ENCODE peak calls at places on chromosomes 7 and 10, in nine cellular contexts. One of them, this sample, is unnamed.
A peak's percentile ranks its signal among the peaks of the same experiment; 100 is the strongest.

GRCh38 chr10:34719336-34719735 is 95.8 kb downstream of the PARD3 start:
- DNase-seq in spleen: no peak
- DNase-seq in stomach: no peak
- DNase-seq in transverse colon: no peak
- DNase-seq in endothelial cell of umbilical vein: no peak
- DNase-seq in breast epithelium: no peak
- DNase-seq in prostate gland: no peak
- DNase-seq in esophagus muscularis mucosa: no peak
- DNase-seq in suprapubic skin: no peak
- DNase-seq in this sample: no peak

GRCh38 chr10:79025113-79025832 is 43.5 kb upstream of the ZMIZ1 start:
- DNase-seq in stomach: no peak
- DNase-seq in transverse colon: no peak
- DNase-seq in spleen: peak; percentile 79
- DNase-seq in suprapubic skin: peak; percentile 69
- DNase-seq in prostate gland: no peak
- DNase-seq in breast epithelium: no peak
- DNase-seq in endothelial cell of umbilical vein: no peak
- DNase-seq in esophagus muscularis mucosa: no peak
- DNase-seq in this sample: no peak

GRCh38 chr10:13099666-13100348 is at the start of gene OPTN:
- DNase-seq in suprapubic skin: peak; percentile 90
- DNase-seq in prostate gland: peak; percentile 67
- DNase-seq in transverse colon: peak; percentile 84
- DNase-seq in spleen: peak; percentile 92
- DNase-seq in stomach: peak; percentile 74
- DNase-seq in esophagus muscularis mucosa: peak; percentile 95
- DNase-seq in breast epithelium: peak; percentile 64
- DNase-seq in endothelial cell of umbilical vein: peak; percentile 88
- DNase-seq in this sample: no peak

GRCh38 chr10:4283841-4284610 is 499.0 kb upstream of the KLF6 start:
- DNase-seq in transverse colon: peak; percentile 36
- DNase-seq in prostate gland: no peak
- DNase-seq in stomach: peak; percentile 37
- DNase-seq in spleen: no peak
- DNase-seq in breast epithelium: peak; percentile 44
- DNase-seq in esophagus muscularis mucosa: peak; percentile 92
- DNase-seq in suprapubic skin: no peak
- DNase-seq in endothelial cell of umbilical vein: no peak
- DNase-seq in this sample: no peak

GRCh38 chr10:88385601-88386203 is 197.4 kb downstream of the RNLS start:
- DNase-seq in endothelial cell of umbilical vein: no peak
- DNase-seq in spleen: peak; percentile 88
- DNase-seq in esophagus muscularis mucosa: no peak
- DNase-seq in breast epithelium: peak; percentile 33
- DNase-seq in transverse colon: peak; percentile 92
- DNase-seq in stomach: peak; percentile 89
- DNase-seq in suprapubic skin: no peak
- DNase-seq in prostate gland: peak; percentile 17
- DNase-seq in this sample: no peak

GRCh38 chr7:25732771-25733217 is 419.2 kb upstream of the NFE2L3 start:
- DNase-seq in spleen: no peak
- DNase-seq in esophagus muscularis mucosa: no peak
- DNase-seq in stomach: no peak
- DNase-seq in suprapubic skin: no peak
- DNase-seq in endothelial cell of umbilical vein: no peak
- DNase-seq in transverse colon: no peak
- DNase-seq in prostate gland: no peak
- DNase-seq in breast epithelium: no peak
- DNase-seq in this sample: no peak

GRCh38 chr10:54797636-54798395 is 3.2 kb downstream of the PCDH15 start:
- DNase-seq in breast epithelium: no peak
- DNase-seq in esophagus muscularis mucosa: no peak
- DNase-seq in stomach: no peak
- DNase-seq in prostate gland: no peak
- DNase-seq in suprapubic skin: no peak
- DNase-seq in spleen: no peak
- DNase-seq in transverse colon: no peak
- DNase-seq in endothelial cell of umbilical vein: peak; percentile 81
- DNase-seq in this sample: no peak

GRCh38 chr7:65798111-65799075 is 74.5 kb upstream of the VKORC1L1 start:
- DNase-seq in breast epithelium: no peak
- DNase-seq in esophagus muscularis mucosa: no peak
- DNase-seq in spleen: no peak
- DNase-seq in stomach: no peak
- DNase-seq in transverse colon: no peak
- DNase-seq in prostate gland: no peak
- DNase-seq in endothelial cell of umbilical vein: peak; percentile 87
- DNase-seq in suprapubic skin: no peak
- DNase-seq in this sample: no peak

GRCh38 chr7:51046103-51046466 is 263.4 kb upstream of the GRB10 start:
- DNase-seq in endothelial cell of umbilical vein: no peak
- DNase-seq in esophagus muscularis mucosa: no peak
- DNase-seq in spleen: no peak
- DNase-seq in suprapubic skin: no peak
- DNase-seq in breast epithelium: no peak
- DNase-seq in stomach: no peak
- DNase-seq in prostate gland: no peak
- DNase-seq in transverse colon: no peak
- DNase-seq in this sample: no peak

GRCh38 chr7:13041368-13041988 is 354.0 kb downstream of the ARL4A start:
- DNase-seq in prostate gland: no peak
- DNase-seq in transverse colon: no peak
- DNase-seq in esophagus muscularis mucosa: no peak
- DNase-seq in suprapubic skin: no peak
- DNase-seq in endothelial cell of umbilical vein: no peak
- DNase-seq in breast epithelium: no peak
- DNase-seq in spleen: no peak
- DNase-seq in stomach: no peak
- DNase-seq in this sample: no peak

DNA sequence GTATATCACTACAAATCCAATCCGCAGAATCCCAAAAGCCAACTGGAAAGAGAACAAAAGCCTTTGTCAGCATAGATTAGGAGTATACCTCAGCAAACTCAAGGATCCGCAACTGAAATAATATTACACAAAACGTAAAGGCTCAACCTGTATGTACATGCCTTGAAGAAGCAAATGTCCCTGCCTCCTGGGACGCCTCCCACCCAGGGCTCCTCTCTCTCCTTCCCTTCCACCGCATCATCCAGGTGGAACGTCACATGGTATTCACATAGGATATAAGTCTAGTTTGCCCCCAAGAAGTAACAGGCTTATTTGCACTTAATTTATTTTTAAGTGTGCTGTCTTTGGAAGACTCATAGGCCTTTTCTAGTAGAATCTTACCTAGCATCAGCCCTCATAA is 13.4 kb downstream of the SLC26A3 start:
- DNase-seq in stomach: no peak
- DNase-seq in suprapubic skin: no peak
- DNase-seq in breast epithelium: no peak
- DNase-seq in esophagus muscularis mucosa: no peak
- DNase-seq in endothelial cell of umbilical vein: no peak
- DNase-seq in prostate gland: no peak
- DNase-seq in transverse colon: no peak
- DNase-seq in spleen: no peak
- DNase-seq in this sample: no peak
- TF ChIP-seq POLR2A in stomach: no peak
- TF ChIP-seq POLR2A in suprapubic skin: no peak
- TF ChIP-seq POLR2A in breast epithelium: no peak
- TF ChIP-seq POLR2A in esophagus muscularis mucosa: no peak
- TF ChIP-seq POLR2A in endothelial cell of umbilical vein: no peak
- TF ChIP-seq POLR2A in prostate gland: no peak
- TF ChIP-seq POLR2A in transverse colon: peak; percentile 13
- TF ChIP-seq POLR2A in spleen: no peak
- TF ChIP-seq POLR2A in this sample: no peak

GRCh38 chr7:100730136-100730800 is 3.1 kb upstream of the ZAN start:
- DNase-seq in breast epithelium: no peak
- DNase-seq in suprapubic skin: no peak
- DNase-seq in stomach: no peak
- DNase-seq in endothelial cell of umbilical vein: no peak
- DNase-seq in transverse colon: no peak
- DNase-seq in prostate gland: no peak
- DNase-seq in esophagus muscularis mucosa: no peak
- DNase-seq in spleen: no peak
- DNase-seq in this sample: no peak
- TF ChIP-seq CTCF in breast epithelium: no peak
- TF ChIP-seq CTCF in suprapubic skin: no peak
- TF ChIP-seq CTCF in stomach: no peak
- TF ChIP-seq CTCF in endothelial cell of umbilical vein: no peak
- TF ChIP-seq CTCF in transverse colon: no peak
- TF ChIP-seq CTCF in prostate gland: no peak
- TF ChIP-seq CTCF in esophagus muscularis mucosa: no peak
- TF ChIP-seq CTCF in spleen: no peak
- TF ChIP-seq CTCF in this sample: no peak

GRCh38 chr7:137000621-137001020 is 132.2 kb downstream of the CHRM2 start:
- DNase-seq in breast epithelium: no peak
- DNase-seq in endothelial cell of umbilical vein: no peak
- DNase-seq in esophagus muscularis mucosa: no peak
- DNase-seq in transverse colon: no peak
- DNase-seq in spleen: no peak
- DNase-seq in prostate gland: no peak
- DNase-seq in suprapubic skin: no peak
- DNase-seq in stomach: no peak
- DNase-seq in this sample: no peak
- TF ChIP-seq POLR2AphosphoS5 in breast epithelium: no peak
- TF ChIP-seq POLR2AphosphoS5 in endothelial cell of umbilical vein: no peak
- TF ChIP-seq POLR2AphosphoS5 in esophagus muscularis mucosa: no peak
- TF ChIP-seq POLR2AphosphoS5 in transverse colon: no peak
- TF ChIP-seq POLR2AphosphoS5 in spleen: no peak
- TF ChIP-seq POLR2AphosphoS5 in prostate gland: no peak
- TF ChIP-seq POLR2AphosphoS5 in suprapubic skin: no peak
- TF ChIP-seq POLR2AphosphoS5 in stomach: no peak
- TF ChIP-seq POLR2AphosphoS5 in this sample: no peak

GRCh38 chr10:100184426-100185219 is 1.2 kb downstream of the ERLIN1 start:
- DNase-seq in stomach: no peak
- DNase-seq in esophagus muscularis mucosa: no peak
- DNase-seq in endothelial cell of umbilical vein: peak; percentile 38
- DNase-seq in prostate gland: no peak
- DNase-seq in suprapubic skin: no peak
- DNase-seq in transverse colon: no peak
- DNase-seq in spleen: no peak
- DNase-seq in breast epithelium: no peak
- DNase-seq in this sample: no peak
- TF ChIP-seq POLR2A in stomach: no peak
- TF ChIP-seq POLR2A in esophagus muscularis mucosa: no peak
- TF ChIP-seq POLR2A in endothelial cell of umbilical vein: no peak
- TF ChIP-seq POLR2A in prostate gland: no peak
- TF ChIP-seq POLR2A in suprapubic skin: no peak
- TF ChIP-seq POLR2A in transverse colon: no peak
- TF ChIP-seq POLR2A in spleen: no peak
- TF ChIP-seq POLR2A in breast epithelium: no peak
- TF ChIP-seq POLR2A in this sample: no peak

GRCh38 chr10:28135258-28135657 is 136.4 kb upstream of the ODAD2 start:
- DNase-seq in suprapubic skin: no peak
- DNase-seq in breast epithelium: no peak
- DNase-seq in stomach: no peak
- DNase-seq in esophagus muscularis mucosa: no peak
- DNase-seq in endothelial cell of umbilical vein: no peak
- DNase-seq in prostate gland: no peak
- DNase-seq in transverse colon: no peak
- DNase-seq in spleen: no peak
- DNase-seq in this sample: no peak
- TF ChIP-seq CTCF in suprapubic skin: no peak
- TF ChIP-seq CTCF in breast epithelium: no peak
- TF ChIP-seq CTCF in stomach: no peak
- TF ChIP-seq CTCF in esophagus muscularis mucosa: no peak
- TF ChIP-seq CTCF in endothelial cell of umbilical vein: no peak
- TF ChIP-seq CTCF in prostate gland: no peak
- TF ChIP-seq CTCF in transverse colon: no peak
- TF ChIP-seq CTCF in spleen: no peak
- TF ChIP-seq CTCF in this sample: no peak

GRCh38 chr7:134992626-134993179 is 6.4 kb downstream of the AGBL3 start:
- DNase-seq in prostate gland: no peak
- DNase-seq in endothelial cell of umbilical vein: peak; percentile 76
- DNase-seq in suprapubic skin: no peak
- DNase-seq in esophagus muscularis mucosa: no peak
- DNase-seq in spleen: no peak
- DNase-seq in breast epithelium: no peak
- DNase-seq in stomach: no peak
- DNase-seq in transverse colon: no peak
- DNase-seq in this sample: no peak

GRCh38 chr7:134988161-134988560 is 1.9 kb downstream of the AGBL3 start:
- DNase-seq in transverse colon: no peak
- DNase-seq in prostate gland: no peak
- DNase-seq in stomach: no peak
- DNase-seq in breast epithelium: no peak
- DNase-seq in endothelial cell of umbilical vein: no peak
- DNase-seq in suprapubic skin: no peak
- DNase-seq in esophagus muscularis mucosa: no peak
- DNase-seq in spleen: no peak
- DNase-seq in this sample: no peak

GRCh38 chr7:134993877-134994456 is 7.7 kb downstream of the AGBL3 start:
- DNase-seq in transverse colon: no peak
- DNase-seq in breast epithelium: no peak
- DNase-seq in prostate gland: no peak
- DNase-seq in esophagus muscularis mucosa: no peak
- DNase-seq in spleen: no peak
- DNase-seq in stomach: no peak
- DNase-seq in endothelial cell of umbilical vein: no peak
- DNase-seq in suprapubic skin: no peak
- DNase-seq in this sample: no peak

GRCh38 chr7:134995239-134996096 is 9.2 kb downstream of the AGBL3 start:
- DNase-seq in spleen: no peak
- DNase-seq in stomach: no peak
- DNase-seq in endothelial cell of umbilical vein: no peak
- DNase-seq in esophagus muscularis mucosa: no peak
- DNase-seq in breast epithelium: no peak
- DNase-seq in prostate gland: no peak
- DNase-seq in transverse colon: no peak
- DNase-seq in suprapubic skin: no peak
- DNase-seq in this sample: no peak

GRCh38 chr7:134991469-134992339 is 5.4 kb downstream of the AGBL3 start:
- DNase-seq in breast epithelium: no peak
- DNase-seq in stomach: no peak
- DNase-seq in transverse colon: no peak
- DNase-seq in prostate gland: no peak
- DNase-seq in esophagus muscularis mucosa: no peak
- DNase-seq in spleen: no peak
- DNase-seq in endothelial cell of umbilical vein: peak; percentile 61
- DNase-seq in suprapubic skin: no peak
- DNase-seq in this sample: no peak
- TF ChIP-seq POLR2AphosphoS5 in breast epithelium: no peak
- TF ChIP-seq POLR2AphosphoS5 in stomach: no peak
- TF ChIP-seq POLR2AphosphoS5 in transverse colon: no peak
- TF ChIP-seq POLR2AphosphoS5 in prostate gland: no peak
- TF ChIP-seq POLR2AphosphoS5 in esophagus muscularis mucosa: no peak
- TF ChIP-seq POLR2AphosphoS5 in spleen: no peak
- TF ChIP-seq POLR2AphosphoS5 in endothelial cell of umbilical vein: no peak
- TF ChIP-seq POLR2AphosphoS5 in suprapubic skin: no peak
- TF ChIP-seq POLR2AphosphoS5 in this sample: no peak

This sample was measured in vagina.